ENCODE peak calls at places on chromosomes 3 and 15, in four cellular contexts. One of them, this sample, is unnamed.

GRCh38 chr3:136437006-136437405 is 186.9 kb downstream of the PCCB start:
- DNase-seq in uterus: no peak
- DNase-seq in lower lobe of right lung: no peak
- DNase-seq in heart left ventricle: no peak
- DNase-seq in this sample: no peak

GRCh38 chr3:52288674-52289073 is 1.0 kb downstream of the GLYCTK start:
- DNase-seq in uterus: no peak
- DNase-seq in lower lobe of right lung: no peak
- DNase-seq in heart left ventricle: no peak
- DNase-seq in this sample: no peak

GRCh38 chr15:57866149-57866736 is 159.7 kb downstream of the POLR2M start:
- DNase-seq in heart left ventricle: peak
- DNase-seq in lower lobe of right lung: peak
- DNase-seq in uterus: peak
- DNase-seq in this sample: no peak

GRCh38 chr3:53254810-53255359 is 937 bp downstream of the TKT start:
- DNase-seq in uterus: peak
- DNase-seq in lower lobe of right lung: peak
- DNase-seq in heart left ventricle: peak
- DNase-seq in this sample: no peak

GRCh38 chr15:44101944-44102343 is 93.1 kb downstream of the FRMD5 start:
- DNase-seq in uterus: no peak
- DNase-seq in heart left ventricle: no peak
- DNase-seq in lower lobe of right lung: no peak
- DNase-seq in this sample: no peak

GRCh38 chr15:71202712-71203111 is 87.4 kb downstream of the THSD4 start:
- DNase-seq in lower lobe of right lung: no peak
- DNase-seq in heart left ventricle: no peak
- DNase-seq in uterus: no peak
- DNase-seq in this sample: no peak

GRCh38 chr3:34066999-34067398 is 268.6 kb downstream of the PDCD6IP start:
- DNase-seq in heart left ventricle: no peak
- DNase-seq in uterus: no peak
- DNase-seq in lower lobe of right lung: no peak
- DNase-seq in this sample: no peak

GRCh38 chr3:135325726-135326245 is 530.7 kb downstream of the EPHB1 start:
- DNase-seq in uterus: no peak
- DNase-seq in heart left ventricle: no peak
- DNase-seq in lower lobe of right lung: no peak
- DNase-seq in this sample: no peak

GRCh38 chr3:78665776-78666457 is 1101.9 kb downstream of the ROBO1 start:
- DNase-seq in lower lobe of right lung: no peak
- DNase-seq in heart left ventricle: no peak
- DNase-seq in uterus: no peak
- DNase-seq in this sample: no peak

GRCh38 chr3:159766563-159767185 is 222.0 kb upstream of the IL12A start:
- DNase-seq in heart left ventricle: no peak
- DNase-seq in lower lobe of right lung: no peak
- DNase-seq in uterus: no peak
- DNase-seq in this sample: no peak

GRCh38 chr3:130835483-130835882 is 58.4 kb upstream of the ATP2C1 start:
- DNase-seq in heart left ventricle: no peak
- DNase-seq in lower lobe of right lung: no peak
- DNase-seq in uterus: no peak
- DNase-seq in this sample: no peak

GRCh38 chr15:63595066-63595465 is 2.1 kb upstream of the FBXL22 start:
- DNase-seq in heart left ventricle: no peak
- DNase-seq in lower lobe of right lung: no peak
- DNase-seq in uterus: no peak
- DNase-seq in this sample: no peak

GRCh38 chr3:32493437-32494414 is 8.9 kb downstream of the CMTM6 start:
- DNase-seq in uterus: no peak
- DNase-seq in lower lobe of right lung: no peak
- DNase-seq in heart left ventricle: no peak
- DNase-seq in this sample: no peak

GRCh38 chr15:63608989-63609388 is 11.8 kb downstream of the FBXL22 start:
- DNase-seq in lower lobe of right lung: no peak
- DNase-seq in uterus: no peak
- DNase-seq in heart left ventricle: no peak
- DNase-seq in this sample: no peak

GRCh38 chr3:49717539-49718418 is 1.7 kb downstream of the AMIGO3 start:
- DNase-seq in heart left ventricle: peak
- DNase-seq in lower lobe of right lung: no peak
- DNase-seq in uterus: no peak
- DNase-seq in this sample: no peak

GRCh38 chr15:39304931-39305728 is 275.7 kb upstream of the THBS1 start:
- DNase-seq in uterus: no peak
- DNase-seq in lower lobe of right lung: no peak
- DNase-seq in heart left ventricle: no peak
- DNase-seq in this sample: no peak

GRCh38 chr15:73897441-73898261 is 24.3 kb downstream of the TBC1D21 start:
- DNase-seq in lower lobe of right lung: peak
- DNase-seq in uterus: peak
- DNase-seq in heart left ventricle: peak
- DNase-seq in this sample: peak

GRCh38 chr15:48939686-48940085 is 24.0 kb downstream of the SHC4 start:
- DNase-seq in heart left ventricle: no peak
- DNase-seq in uterus: no peak
- DNase-seq in lower lobe of right lung: no peak
- DNase-seq in this sample: peak

GRCh38 chr3:69499899-69500316 is 114.0 kb upstream of the FRMD4B start:
- DNase-seq in uterus: no peak
- DNase-seq in lower lobe of right lung: peak
- DNase-seq in heart left ventricle: peak
- DNase-seq in this sample: peak

GRCh38 chr3:183085634-183086390 is 13.5 kb downstream of the MCCC1 start:
- DNase-seq in lower lobe of right lung: no peak
- DNase-seq in heart left ventricle: no peak
- DNase-seq in uterus: no peak
- DNase-seq in this sample: no peak

GRCh38 chr3:107877936-107878335 is 212.9 kb downstream of the CD47 start:
- DNase-seq in uterus: no peak
- DNase-seq in lower lobe of right lung: no peak
- DNase-seq in heart left ventricle: no peak
- DNase-seq in this sample: no peak

GRCh38 chr3:122908251-122908650 is 113.4 kb downstream of the SLC49A4 start:
- DNase-seq in lower lobe of right lung: no peak
- DNase-seq in uterus: no peak
- DNase-seq in heart left ventricle: no peak
- DNase-seq in this sample: no peak

GRCh38 chr15:76994001-76994400 is 925 bp upstream of the PSTPIP1 start:
- DNase-seq in uterus: no peak
- DNase-seq in lower lobe of right lung: peak
- DNase-seq in heart left ventricle: no peak
- DNase-seq in this sample: no peak

GRCh38 chr15:86231864-86232801 is 152.5 kb downstream of the AGBL1 start:
- DNase-seq in heart left ventricle: no peak
- DNase-seq in lower lobe of right lung: no peak
- DNase-seq in uterus: peak
- DNase-seq in this sample: peak

GRCh38 chr15:74422723-74423442 is 10.9 kb downstream of the SEMA7A start:
- DNase-seq in uterus: no peak
- DNase-seq in lower lobe of right lung: peak
- DNase-seq in heart left ventricle: no peak
- DNase-seq in this sample: no peak

GRCh38 chr3:25820372-25820771 is 30.5 kb downstream of the OXSM start:
- DNase-seq in heart left ventricle: no peak
- DNase-seq in uterus: no peak
- DNase-seq in lower lobe of right lung: no peak
- DNase-seq in this sample: peak

GRCh38 chr3:31532587-31533168 is at the start of gene STT3B:
- DNase-seq in uterus: no peak
- DNase-seq in lower lobe of right lung: peak
- DNase-seq in heart left ventricle: peak
- DNase-seq in this sample: peak

GRCh38 chr3:142216321-142216720 is 9.1 kb downstream of the GK5 start:
- DNase-seq in lower lobe of right lung: no peak
- DNase-seq in heart left ventricle: no peak
- DNase-seq in uterus: no peak
- DNase-seq in this sample: no peak

GRCh38 chr3:142210608-142211007 is 14.8 kb downstream of the GK5 start:
- DNase-seq in uterus: no peak
- DNase-seq in heart left ventricle: no peak
- DNase-seq in lower lobe of right lung: no peak
- DNase-seq in this sample: no peak

GRCh38 chr3:142211034-142211433 is 14.4 kb downstream of the GK5 start:
- DNase-seq in heart left ventricle: no peak
- DNase-seq in uterus: no peak
- DNase-seq in lower lobe of right lung: no peak
- DNase-seq in this sample: no peak

GRCh38 chr3:142215111-142215510 is 10.3 kb downstream of the GK5 start:
- DNase-seq in lower lobe of right lung: no peak
- DNase-seq in uterus: no peak
- DNase-seq in heart left ventricle: no peak
- DNase-seq in this sample: no peak

DNA sequence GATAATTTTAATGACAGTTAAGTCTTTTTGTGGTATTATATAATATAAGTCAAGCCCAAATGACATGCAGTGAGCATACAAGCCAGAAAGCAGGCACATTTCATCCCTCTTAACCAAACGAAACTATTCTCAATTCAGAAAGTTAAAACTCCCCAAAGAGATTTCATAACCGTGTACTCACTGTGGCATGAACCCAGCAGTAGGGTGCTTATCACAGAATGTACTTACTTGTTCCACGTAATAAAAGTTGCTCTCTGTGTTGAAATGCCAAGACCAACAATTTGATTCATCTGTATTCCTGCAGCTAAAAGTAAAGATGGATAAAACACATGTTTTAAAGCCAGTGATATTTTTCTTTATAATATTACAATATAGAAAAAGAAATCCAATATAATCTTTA is 12.1 kb downstream of the GK5 start:
- DNase-seq in lower lobe of right lung: no peak
- DNase-seq in heart left ventricle: no peak
- DNase-seq in uterus: no peak
- DNase-seq in this sample: peak
- H3K4me3 ChIP-seq in lower lobe of right lung: no peak
- H3K4me3 ChIP-seq in heart left ventricle: no peak
- H3K4me3 ChIP-seq in uterus: no peak
- H3K4me3 ChIP-seq in this sample: no peak

DNA sequence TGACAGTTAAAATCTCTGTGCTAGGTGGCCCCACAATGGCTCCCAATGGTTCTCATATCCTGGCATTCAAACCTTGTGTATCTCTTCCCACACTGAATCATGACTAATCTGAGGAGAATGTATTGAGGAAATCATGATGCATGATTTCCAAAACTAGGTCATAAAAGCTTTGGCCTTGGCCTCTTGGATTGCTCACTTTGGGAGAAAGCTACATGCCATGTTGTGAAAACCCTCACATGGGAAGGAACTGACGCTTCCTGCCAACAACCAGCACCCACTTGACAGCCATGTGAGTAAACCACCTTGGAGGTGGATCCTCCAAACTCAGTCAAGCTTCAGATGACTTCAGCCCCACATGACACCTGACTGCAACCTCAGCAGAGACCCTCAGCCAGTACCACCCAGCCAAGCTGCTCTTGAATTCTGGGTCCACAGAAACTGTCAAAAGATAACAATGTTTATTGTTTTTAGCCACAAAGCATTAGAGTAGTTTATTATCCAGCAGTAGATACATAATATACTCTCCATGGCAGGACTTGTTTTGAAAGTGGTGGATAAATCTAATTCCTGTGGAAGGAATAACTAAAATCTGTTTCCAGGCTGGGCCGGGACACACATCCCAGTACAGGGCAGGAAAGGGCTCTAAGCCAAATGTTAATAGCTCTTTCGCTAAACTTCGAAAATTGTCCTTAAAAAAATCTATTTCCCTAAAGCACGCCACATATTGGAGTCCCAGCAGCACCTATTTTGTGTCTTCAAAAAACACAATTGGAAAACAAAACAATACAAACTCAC is 1.0 kb upstream of the ZNF620 start:
- DNase-seq in heart left ventricle: no peak
- DNase-seq in lower lobe of right lung: no peak
- DNase-seq in uterus: no peak
- DNase-seq in this sample: peak
- H3K4me3 ChIP-seq in heart left ventricle: no peak
- H3K4me3 ChIP-seq in lower lobe of right lung: peak
- H3K4me3 ChIP-seq in uterus: no peak
- H3K4me3 ChIP-seq in this sample: no peak

DNA sequence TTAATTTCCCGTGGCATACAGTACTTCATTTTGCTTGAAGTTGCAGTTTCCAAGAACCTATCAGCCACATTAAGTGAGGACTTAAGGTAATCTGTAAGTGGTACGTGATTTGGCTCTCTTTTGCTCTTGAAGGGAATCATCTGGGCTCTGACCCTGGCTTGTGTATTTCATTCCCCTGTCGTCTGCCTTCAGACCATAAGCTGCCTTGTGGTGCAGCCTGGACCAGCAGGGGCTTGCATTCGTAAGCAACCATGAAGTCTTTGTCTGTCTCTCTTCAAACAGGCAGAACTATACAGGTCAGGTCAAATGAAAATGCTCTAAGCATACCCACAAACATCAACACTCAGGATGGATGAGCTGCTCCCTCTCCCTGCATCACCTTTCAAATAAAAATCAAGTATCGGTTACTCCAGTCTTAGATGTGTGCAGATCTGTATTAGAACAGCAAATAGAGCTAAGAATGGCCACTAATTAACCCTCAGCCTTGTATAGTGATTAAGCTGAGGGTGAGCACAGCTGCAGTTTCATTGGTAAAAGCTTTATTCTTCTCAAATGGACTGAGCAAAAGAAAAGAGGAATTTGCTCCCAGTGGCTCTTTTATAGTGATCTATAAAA is 268.6 kb upstream of the UBE2E1 start:
- DNase-seq in lower lobe of right lung: no peak
- DNase-seq in uterus: no peak
- DNase-seq in heart left ventricle: no peak
- DNase-seq in this sample: no peak
- H3K4me3 ChIP-seq in lower lobe of right lung: no peak
- H3K4me3 ChIP-seq in uterus: no peak
- H3K4me3 ChIP-seq in heart left ventricle: no peak
- H3K4me3 ChIP-seq in this sample: no peak

DNA sequence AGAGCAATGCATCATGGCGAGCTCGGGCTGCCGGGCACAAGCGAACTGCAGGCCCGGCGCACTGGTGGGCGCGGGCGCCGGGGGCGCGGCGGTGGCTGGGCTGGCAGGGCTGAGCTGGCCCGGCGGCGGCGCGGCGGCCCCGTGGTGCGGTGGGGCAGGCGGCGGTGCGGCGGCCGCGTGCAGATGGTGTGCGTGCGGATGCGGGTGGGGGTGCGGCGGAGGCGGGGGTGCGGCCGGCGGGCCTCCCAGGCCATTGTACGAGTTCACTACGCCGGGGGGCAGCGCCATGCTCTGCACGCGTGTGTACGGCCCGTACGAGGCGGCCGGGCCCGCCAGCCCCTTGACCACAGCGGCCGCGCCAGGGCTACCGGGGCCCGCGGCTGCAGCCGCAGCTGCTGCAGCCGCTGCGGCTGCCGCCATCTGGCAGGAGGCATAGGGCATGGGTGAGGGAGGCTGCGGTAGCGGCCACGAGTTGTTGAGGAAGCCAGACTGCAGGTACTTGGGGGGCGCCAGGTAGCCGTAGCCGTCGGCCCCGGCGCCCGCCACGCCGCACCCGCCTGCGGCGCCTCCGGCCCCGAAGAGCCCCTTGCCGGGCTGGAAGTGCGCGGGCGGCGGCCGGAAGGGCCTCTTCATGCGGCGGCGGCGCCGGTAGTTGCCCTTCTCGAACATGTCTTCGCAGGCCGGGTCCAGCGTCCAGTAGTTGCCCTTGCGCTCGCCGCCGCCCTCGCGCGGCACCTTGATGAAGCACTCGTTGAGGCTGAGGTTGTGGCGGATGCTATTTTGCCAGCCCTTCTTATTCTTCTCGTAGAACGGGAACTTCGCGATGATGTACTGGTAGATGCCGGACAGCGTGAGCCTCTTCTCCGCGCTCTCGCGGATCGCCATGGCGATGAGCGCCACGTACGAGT is 1.0 kb downstream of the FOXL2 start:
- DNase-seq in uterus: no peak
- DNase-seq in lower lobe of right lung: no peak
- DNase-seq in heart left ventricle: no peak
- DNase-seq in this sample: no peak
- H3K4me3 ChIP-seq in uterus: peak
- H3K4me3 ChIP-seq in lower lobe of right lung: peak
- H3K4me3 ChIP-seq in heart left ventricle: peak
- H3K4me3 ChIP-seq in this sample: peak

This sample was measured in skeletal muscle cell.